ENCODE peak calls at places on chromosomes 12 and 14, in nine cellular contexts. G, B, R, C, N, W, O, F and P are unnamed samples. For H3K4me1 and H3K27me3, the result is how much of the 10 kb centered on the place peaks cover.

GRCh38 chr12:95118138-95118787 is 44.8 kb upstream of the NR2C1 start:
- DNase-seq in G (no peak), B (no peak), R (no peak), C (no peak), N (no peak), W (no peak), O (no peak), F (no peak), P (no peak)

GRCh38 chr14:70655110-70655826 is 13.6 kb downstream of the TTC9 start:
- DNase-seq in G (no peak), B (no peak), R (no peak), C (no peak), N (peak), W (no peak), O (no peak), F (peak), P (no peak)

GRCh38 chr14:94926176-94926575 is 156.3 kb upstream of the GSC start:
- DNase-seq in G (no peak), B (no peak), R (no peak), C (no peak), N (no peak), W (no peak), O (no peak), F (no peak), P (no peak)

GRCh38 chr12:44223736-44224135 is 387.9 kb downstream of the TMEM117 start:
- DNase-seq in G (no peak), B (no peak), R (no peak), C (no peak), N (no peak), W (no peak), O (no peak), F (no peak), P (no peak)

GRCh38 chr14:25411933-25412757 is 362.2 kb upstream of the STXBP6 start:
- DNase-seq in G (no peak), B (no peak), R (no peak), C (no peak), N (no peak), W (no peak), O (no peak), F (peak), P (no peak)

GRCh38 chr12:124240493-124240892 is 54.4 kb upstream of the RFLNA start:
- DNase-seq in G (no peak), B (no peak), R (peak), C (no peak), N (no peak), W (no peak), O (peak), F (peak), P (no peak)

GRCh38 chr12:89573081-89573810 is 47.4 kb upstream of the POC1B start:
- DNase-seq in G (no peak), B (no peak), R (no peak), C (no peak), N (no peak), W (no peak), O (no peak), F (no peak), P (no peak)

GRCh38 chr14:44372807-44373497 is 134.1 kb downstream of the FSCB start:
- DNase-seq in G (no peak), B (no peak), R (no peak), C (no peak), N (no peak), W (no peak), O (no peak), F (no peak), P (no peak)

GRCh38 chr12:74900232-74900631 is 309.4 kb downstream of the KCNC2 start:
- DNase-seq in G (no peak), B (no peak), R (no peak), C (no peak), N (no peak), W (no peak), O (no peak), F (no peak), P (no peak)

GRCh38 chr12:119176267-119177055 is 2.3 kb upstream of the HSPB8 start:
- DNase-seq in G (peak), B (peak), R (peak), C (peak), N (no peak), W (peak), O (peak), F (peak), P (peak)

GRCh38 chr12:60257063-60257462 is 661.2 kb downstream of the SLC16A7 start:
- DNase-seq in G (no peak), B (no peak), R (no peak), C (no peak), N (no peak), W (no peak), O (peak), F (peak), P (no peak)

GRCh38 chr12:49580572-49581535 is 12.9 kb upstream of the MCRS1 start:
- DNase-seq in G (peak), B (no peak), R (peak), C (peak), N (peak), W (no peak), O (peak), F (peak), P (no peak)

GRCh38 chr12:19520646-19521045 is 81.4 kb downstream of the AEBP2 start:
- DNase-seq in G (no peak), B (no peak), R (no peak), C (no peak), N (no peak), W (no peak), O (no peak), F (no peak), P (no peak)

GRCh38 chr12:468671-469389 is 9.1 kb downstream of the B4GALNT3 start:
- DNase-seq in G (no peak), B (no peak), R (no peak), C (no peak), N (no peak), W (no peak), O (no peak), F (no peak), P (no peak)

GRCh38 chr12:15779925-15780324 is 9.3 kb downstream of the EPS8 start:
- DNase-seq in G (no peak), B (no peak), R (no peak), C (no peak), N (no peak), W (no peak), O (no peak), F (no peak), P (no peak)
- H3K4me1 ChIP-seq in G (under half), B (under half), R (under half), C (under half), N (under half), W (under half), O (under half), F (under half), P (under half)

GRCh38 chr14:51095854-51096823 is 1.2 kb upstream of the TRIM9 start:
- DNase-seq in G (no peak), B (no peak), R (no peak), C (peak), N (no peak), W (peak), O (peak), F (peak), P (peak)
- H3K27me3 ChIP-seq in G (under half), B (under half), R (under half), C (under half), N (under half), W (under half), O (under half), F (under half), P (under half)

GRCh38 chr14:29925106-29925722 is 2.4 kb downstream of the PRKD1 start:
- DNase-seq in G (no peak), B (no peak), R (no peak), C (no peak), N (no peak), W (no peak), O (no peak), F (peak), P (no peak)
- H3K4me3 ChIP-seq in G (no peak), B (no peak), R (peak), C (no peak), N (no peak), W (peak), O (no peak), F (no peak), P (peak)

DNA sequence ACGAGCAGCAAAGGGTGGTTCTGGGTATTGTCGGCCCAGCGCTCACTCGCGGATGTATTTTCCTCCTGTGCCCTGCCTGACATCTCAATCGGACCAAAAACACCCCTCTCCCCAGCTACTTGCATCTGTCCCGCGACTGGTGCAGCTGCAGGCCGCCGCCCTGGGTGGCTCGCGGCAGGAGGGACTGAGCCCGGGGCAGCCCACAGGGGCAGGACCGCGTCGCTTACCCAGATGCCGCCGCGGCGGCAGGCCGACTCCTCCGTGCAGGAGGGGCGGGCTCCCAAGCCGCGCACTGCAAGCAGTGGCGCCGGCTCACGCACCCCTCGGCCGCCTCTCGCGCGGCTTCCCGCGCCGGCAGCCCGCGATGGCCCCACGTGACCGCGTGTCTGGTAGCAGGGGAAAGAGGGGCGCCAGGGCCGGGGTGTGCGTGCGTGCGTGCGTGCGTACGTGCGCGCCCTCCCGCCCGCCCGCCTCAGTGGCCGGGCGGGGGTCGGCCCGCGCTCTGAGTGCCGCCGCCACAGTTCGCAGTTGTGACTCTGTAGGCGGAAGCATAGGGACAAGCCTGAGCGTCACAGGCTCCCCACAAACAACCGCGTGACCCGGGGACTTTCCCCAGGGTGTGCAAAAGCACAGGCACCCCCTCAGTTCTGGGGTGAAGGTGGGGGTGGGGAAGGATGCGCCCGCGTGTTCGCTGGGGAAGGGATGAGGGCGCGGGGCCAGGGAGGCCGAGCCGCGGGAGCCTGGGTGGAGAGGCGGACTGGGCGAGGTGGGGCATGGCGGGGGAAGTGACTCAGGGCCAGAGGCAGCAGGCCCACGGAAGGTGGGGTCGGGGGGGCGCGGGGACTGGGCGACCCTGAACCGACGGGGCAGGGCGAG is at the start of gene ZBTB25:
- DNase-seq in G (peak), B (peak), R (peak), C (peak), N (peak), W (peak), O (peak), F (peak), P (peak)
- H3K4me1 ChIP-seq in G (under half), B (under half), R (under half), C (under half), N (half or more), W (under half), O (under half), F (under half), P (half or more)

DNA sequence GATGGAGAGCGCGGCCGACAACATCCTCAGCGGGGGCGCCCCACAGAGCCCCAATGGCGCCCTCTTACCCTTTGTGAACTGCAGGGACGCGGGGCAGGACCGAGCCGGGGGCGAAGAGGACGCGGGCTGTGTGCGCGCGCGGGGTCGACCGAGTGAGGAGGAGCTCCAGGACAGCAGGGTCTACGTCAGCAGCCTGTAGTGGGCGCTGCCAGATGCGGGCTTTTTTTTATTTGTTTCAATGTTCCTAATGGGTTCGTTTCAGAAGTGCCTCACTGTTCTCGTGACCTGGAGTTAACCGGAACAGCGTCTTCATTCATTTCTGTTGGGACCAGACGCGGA is 103.8 kb upstream of the FKBP4 start:
- DNase-seq in G (no peak), B (no peak), R (no peak), C (no peak), N (peak), W (no peak), O (no peak), F (peak), P (no peak)
- H3K27me3 ChIP-seq in G (under half), B (under half), R (under half), C (under half), N (under half), W (under half), O (under half), F (under half), P (under half)

GRCh38 chr14:89386214-89386886 is 30.7 kb downstream of the FOXN3 start:
- DNase-seq in G (no peak), B (no peak), R (no peak), C (no peak), N (no peak), W (no peak), O (no peak), F (no peak), P (no peak)

GRCh38 chr14:89391556-89391955 is 25.5 kb downstream of the FOXN3 start:
- DNase-seq in G (no peak), B (no peak), R (no peak), C (no peak), N (no peak), W (no peak), O (no peak), F (no peak), P (no peak)

GRCh38 chr14:89391123-89391522 is 25.9 kb downstream of the FOXN3 start:
- DNase-seq in G (no peak), B (no peak), R (no peak), C (no peak), N (no peak), W (no peak), O (no peak), F (no peak), P (no peak)

GRCh38 chr14:89388853-89389252 is 28.2 kb downstream of the FOXN3 start:
- DNase-seq in G (no peak), B (no peak), R (no peak), C (no peak), N (no peak), W (no peak), O (no peak), F (peak), P (no peak)

GRCh38 chr14:89387922-89388685 is 28.9 kb downstream of the FOXN3 start:
- DNase-seq in G (no peak), B (no peak), R (no peak), C (no peak), N (no peak), W (no peak), O (no peak), F (no peak), P (no peak)
- H3K4me3 ChIP-seq in G (no peak), B (no peak), R (no peak), C (no peak), N (no peak), W (no peak), O (no peak), F (no peak), P (no peak)

DNA sequence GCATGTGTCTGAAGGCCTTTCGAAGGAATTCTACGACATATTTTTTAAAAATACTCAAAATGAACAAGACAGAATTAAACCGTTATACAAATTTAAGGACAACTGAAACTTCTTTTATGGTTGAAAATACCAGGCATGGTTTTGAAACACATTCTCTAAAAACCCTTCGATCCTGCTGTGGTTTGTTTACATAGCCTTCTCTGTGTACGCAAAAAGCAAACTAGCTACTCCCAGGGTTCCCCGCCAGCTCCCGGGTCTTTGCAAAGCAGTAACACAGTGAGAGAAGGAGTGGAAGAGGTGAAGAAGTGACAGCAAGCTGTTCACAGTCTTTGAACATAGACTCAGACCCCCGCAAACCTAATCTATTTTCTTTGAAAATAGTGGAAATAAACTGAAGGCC is 2.2 kb upstream of the TC2N start:
- DNase-seq in G (no peak), B (no peak), R (no peak), C (no peak), N (no peak), W (no peak), O (no peak), F (peak), P (no peak)
- H3K4me1 ChIP-seq in G (half or more), B (under half), R (under half), C (under half), N (half or more), W (under half), O (under half), F (under half), P (under half)

DNA sequence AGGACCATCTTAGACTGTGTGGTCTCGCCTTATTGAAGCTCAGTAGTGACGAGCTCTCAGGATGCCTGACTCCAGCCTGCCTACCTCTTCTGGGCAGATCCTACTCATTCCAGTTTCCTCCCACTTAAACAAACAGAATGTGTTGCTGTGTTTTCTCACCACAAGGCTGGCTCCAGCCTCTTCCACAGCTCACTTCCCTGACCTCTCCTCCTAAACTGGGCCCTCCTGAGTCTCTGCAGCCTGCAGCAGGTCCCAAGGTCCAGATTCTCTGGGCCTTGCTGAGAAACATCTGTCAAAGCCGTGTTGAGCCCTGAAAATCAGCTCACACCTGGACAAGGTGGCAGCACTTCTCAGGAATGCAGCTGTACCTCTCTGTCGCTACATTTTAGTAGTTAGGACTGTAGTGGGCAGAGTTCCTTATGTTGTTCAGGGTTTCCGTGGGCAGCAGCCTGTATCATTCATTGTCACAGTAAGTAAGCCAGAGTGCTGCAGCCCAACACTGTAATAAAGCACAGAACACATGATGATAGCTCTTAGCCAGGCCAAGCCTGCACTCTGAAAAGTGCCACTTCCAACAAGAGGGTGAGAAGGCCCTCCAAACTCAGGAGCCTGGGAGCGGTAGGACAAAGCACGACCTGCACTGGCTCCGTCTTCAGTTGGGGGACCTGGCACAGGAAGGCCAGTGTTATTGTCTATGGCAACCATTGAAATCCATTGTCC is 68.5 kb downstream of the NKX2-1 start:
- DNase-seq in G (no peak), B (no peak), R (no peak), C (no peak), N (no peak), W (no peak), O (no peak), F (no peak), P (no peak)
- H3K27me3 ChIP-seq in G (under half), B (under half), R (under half), C (under half), N (under half), W (under half), O (under half), F (under half), P (under half)

GRCh38 chr12:122102331-122102730 is 23.8 kb downstream of the MLXIP start:
- DNase-seq in G (no peak), B (no peak), R (no peak), C (no peak), N (no peak), W (no peak), O (no peak), F (no peak), P (no peak)

GRCh38 chr12:122106891-122107660 is 28.5 kb downstream of the MLXIP start:
- DNase-seq in G (peak), B (no peak), R (no peak), C (no peak), N (no peak), W (no peak), O (no peak), F (no peak), P (no peak)

GRCh38 chr12:122099856-122100255 is 21.3 kb downstream of the MLXIP start:
- DNase-seq in G (no peak), B (no peak), R (no peak), C (no peak), N (no peak), W (no peak), O (no peak), F (no peak), P (no peak)

GRCh38 chr12:122100568-122100967 is 22.0 kb downstream of the MLXIP start:
- DNase-seq in G (no peak), B (no peak), R (no peak), C (no peak), N (no peak), W (no peak), O (no peak), F (no peak), P (no peak)

GRCh38 chr12:122104844-122105243 is 26.3 kb downstream of the MLXIP start:
- DNase-seq in G (no peak), B (no peak), R (no peak), C (no peak), N (no peak), W (no peak), O (no peak), F (peak), P (peak)
- H3K4me3 ChIP-seq in G (no peak), B (no peak), R (no peak), C (no peak), N (peak), W (no peak), O (no peak), F (no peak), P (no peak)

GRCh38 chr14:50524731-50525510 is 7.4 kb downstream of the MAP4K5 start:
- DNase-seq in G (no peak), B (no peak), R (no peak), C (no peak), N (no peak), W (no peak), O (no peak), F (no peak), P (no peak)

GRCh38 chr14:50521912-50522341 is 10.4 kb downstream of the MAP4K5 start:
- DNase-seq in G (no peak), B (no peak), R (no peak), C (no peak), N (no peak), W (no peak), O (no peak), F (no peak), P (no peak)

GRCh38 chr14:50523271-50524041 is 8.9 kb downstream of the MAP4K5 start:
- DNase-seq in G (no peak), B (no peak), R (no peak), C (no peak), N (no peak), W (no peak), O (no peak), F (no peak), P (no peak)

GRCh38 chr14:50524071-50524470 is 8.3 kb downstream of the MAP4K5 start:
- DNase-seq in G (no peak), B (no peak), R (no peak), C (no peak), N (no peak), W (no peak), O (no peak), F (no peak), P (no peak)

GRCh38 chr14:50520947-50521815 is 11.2 kb downstream of the MAP4K5 start:
- DNase-seq in G (peak), B (no peak), R (no peak), C (no peak), N (no peak), W (peak), O (no peak), F (no peak), P (no peak)
- H3K4me1 ChIP-seq in G (under half), B (under half), R (under half), C (under half), N (under half), W (under half), O (under half), F (under half), P (under half)